ENCODE peak calls at places on chromosome 15, in five cellular contexts. B, O, H, Y and I are unnamed samples.

GRCh38 chr15:85920926-85921325 is 126.2 kb upstream of the KLHL25 start:
- DNase-seq in B (no peak), O (no peak), H (no peak), Y (no peak), I (no peak)

GRCh38 chr15:77312523-77312922 is 107.4 kb downstream of the PEAK1 start:
- DNase-seq in B (no peak), O (no peak), H (no peak), Y (peak), I (peak)

GRCh38 chr15:78726870-78727551 is 84.3 kb downstream of the ADAMTS7 start:
- DNase-seq in B (no peak), O (no peak), H (no peak), Y (peak), I (peak)

GRCh38 chr15:37824717-37825382 is 109.6 kb upstream of the TMCO5A start:
- DNase-seq in B (peak), O (peak), H (peak), Y (peak), I (peak)

GRCh38 chr15:52180196-52180835 is 10.9 kb downstream of the GNB5 start:
- DNase-seq in B (no peak), O (peak), H (no peak), Y (no peak), I (no peak)

GRCh38 chr15:64157599-64158125 is 5.2 kb downstream of the PPIB start:
- DNase-seq in B (no peak), O (no peak), H (no peak), Y (no peak), I (no peak)

GRCh38 chr15:52221730-52222129 is 30.5 kb upstream of the GNB5 start:
- DNase-seq in B (no peak), O (no peak), H (no peak), Y (no peak), I (no peak)

GRCh38 chr15:71136159-71137137 is 21.2 kb downstream of the THSD4 start:
- DNase-seq in B (peak), O (no peak), H (no peak), Y (peak), I (peak)

GRCh38 chr15:69758810-69759410 is 306.3 kb downstream of the RPLP1 start:
- DNase-seq in B (peak), O (peak), H (no peak), Y (no peak), I (no peak)

GRCh38 chr15:51250217-51251011 is 88.0 kb downstream of the CYP19A1 start:
- DNase-seq in B (no peak), O (no peak), H (no peak), Y (no peak), I (no peak)

GRCh38 chr15:50192164-50192563 is 10.2 kb downstream of the SLC27A2 start:
- DNase-seq in B (no peak), O (no peak), H (no peak), Y (no peak), I (no peak)

GRCh38 chr15:67033012-67033411 is 32.4 kb upstream of the SMAD3 start:
- DNase-seq in B (no peak), O (no peak), H (no peak), Y (no peak), I (no peak)

GRCh38 chr15:100244796-100245495 is 96.8 kb downstream of the ADAMTS17 start:
- DNase-seq in B (no peak), O (no peak), H (no peak), Y (no peak), I (no peak)

GRCh38 chr15:42672444-42672843 is 64.5 kb downstream of the CDAN1 start:
- DNase-seq in B (no peak), O (no peak), H (no peak), Y (no peak), I (no peak)

GRCh38 chr15:78838480-78838879 is 27.2 kb upstream of the ADAMTS7 start:
- DNase-seq in B (peak), O (no peak), H (no peak), Y (no peak), I (no peak)

GRCh38 chr15:64746921-64747320 is 28.5 kb downstream of the RBPMS2 start:
- DNase-seq in B (no peak), O (no peak), H (no peak), Y (no peak), I (no peak)

GRCh38 chr15:37483779-37484178 is 383.4 kb upstream of the MEIS2 start:
- DNase-seq in B (no peak), O (no peak), H (no peak), Y (no peak), I (no peak)

GRCh38 chr15:34621675-34622074 is 38.2 kb upstream of the GOLGA8B start:
- DNase-seq in B (peak), O (no peak), H (no peak), Y (peak), I (peak)
- TF ChIP-seq CTCF in B (peak), O (no peak), H (peak), Y (peak), I (peak)

DNA sequence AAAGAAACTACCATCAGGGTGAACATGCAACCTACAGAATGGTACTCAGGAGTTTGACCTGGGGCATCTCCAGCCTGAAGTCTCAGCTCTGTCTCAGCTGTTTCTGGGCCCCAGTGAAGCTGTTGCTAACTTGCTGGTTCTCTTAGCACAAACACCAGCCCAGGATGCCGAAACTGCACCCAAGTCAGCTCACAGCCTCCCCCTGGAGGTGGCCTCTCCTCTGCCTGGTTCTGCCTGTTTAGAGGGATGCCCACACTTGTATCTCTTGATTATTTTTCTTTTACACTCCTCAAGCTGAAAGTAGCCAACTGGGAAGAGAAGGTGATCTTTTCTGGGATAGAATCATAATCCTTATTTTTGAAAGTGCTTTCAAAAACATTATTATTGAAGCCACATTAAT is 289.0 kb upstream of the RASGRP1 start:
- DNase-seq in B (peak), O (peak), H (no peak), Y (peak), I (peak)
- TF ChIP-seq CTCF in B (peak), O (peak), H (peak), Y (peak), I (peak)

GRCh38 chr15:80775340-80775739 is 3.8 kb upstream of the CEMIP start:
- DNase-seq in B (no peak), O (no peak), H (no peak), Y (no peak), I (no peak)

GRCh38 chr15:80777836-80778620 is 1.1 kb upstream of the CEMIP start:
- DNase-seq in B (no peak), O (no peak), H (no peak), Y (peak), I (peak)

GRCh38 chr15:80776420-80777045 is 2.6 kb upstream of the CEMIP start:
- DNase-seq in B (peak), O (peak), H (peak), Y (peak), I (peak)

GRCh38 chr15:80778621-80778963 is 578 bp upstream of the CEMIP start:
- DNase-seq in B (no peak), O (no peak), H (no peak), Y (no peak), I (no peak)

GRCh38 chr15:80777137-80777536 is 2.0 kb upstream of the CEMIP start:
- DNase-seq in B (peak), O (no peak), H (no peak), Y (peak), I (peak)
- TF ChIP-seq CTCF in B (no peak), O (no peak), H (no peak), Y (no peak), I (no peak)

GRCh38 chr15:94582368-94582767 is 351.0 kb downstream of the MCTP2 start:
- DNase-seq in B (peak), O (peak), H (peak), Y (peak), I (peak)
- TF ChIP-seq CTCF in B (peak), O (peak), H (peak), Y (peak), I (peak)

DNA sequence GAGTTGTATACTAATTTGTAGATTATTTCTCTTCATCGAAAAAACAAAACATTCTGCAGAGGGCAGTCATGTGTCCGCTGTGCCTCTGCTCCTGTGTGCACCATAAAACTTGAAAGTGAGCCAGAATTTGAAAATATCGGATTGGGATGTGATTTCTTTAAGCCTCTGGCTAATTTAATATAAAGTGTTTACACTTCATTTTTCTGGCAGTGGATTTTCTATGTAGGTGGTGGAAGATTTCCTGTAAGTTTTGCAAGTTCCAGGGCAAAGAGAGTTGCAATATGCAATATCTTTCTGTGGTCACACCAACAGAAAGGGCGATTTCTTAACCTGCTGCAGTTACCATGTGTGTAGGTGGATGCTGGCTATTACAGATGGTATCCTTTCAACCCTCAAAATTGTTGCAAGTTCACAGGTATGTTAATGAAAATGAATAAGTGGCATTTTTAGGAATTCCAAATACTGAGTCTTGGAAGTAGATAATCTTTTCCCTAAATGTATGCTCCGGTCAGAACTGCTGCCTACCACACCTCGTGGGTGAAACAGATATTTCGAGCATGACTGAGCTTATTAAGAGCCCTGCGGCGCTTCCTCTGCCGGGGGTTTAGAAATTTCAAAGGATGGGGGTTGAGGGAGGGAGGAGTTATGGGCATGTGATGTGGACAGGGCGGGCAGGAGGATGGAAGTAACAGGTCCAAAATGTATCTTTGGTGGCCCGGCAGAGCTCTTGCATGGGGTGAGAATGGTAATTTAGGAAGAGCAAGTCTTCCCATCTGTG is 134.0 kb downstream of the PGPEP1L start:
- DNase-seq in B (peak), O (no peak), H (no peak), Y (peak), I (peak)
- TF ChIP-seq CTCF in B (no peak), O (no peak), H (no peak), Y (no peak), I (no peak)